ENCODE peak calls at places on chromosomes 13 and 19, in four cellular contexts. F is stimulated activated naive CD8-positive, alpha-beta T cell treated with anti-CD3 and anti-CD28 coated beads, Interleukin-15, Interleukin-2, amounts not matched to agents 100 U/mL and 50 U/mL, for 24 hours; J is upper lobe of right lung; D is psoas muscle. C is an unnamed sample.

GRCh38 chr13:74920945-74921725 is 560.8 kb downstream of the TBC1D4 start:
- DNase-seq in F (no peak), J (no peak), D (no peak), C (peak)

GRCh38 chr19:3176715-3177501 is 1.7 kb upstream of the S1PR4 start:
- DNase-seq in F (peak), J (peak), D (no peak), C (peak)

GRCh38 chr13:25691654-25692053 is 319.9 kb downstream of the ATP8A2 start:
- DNase-seq in F (no peak), J (no peak), D (no peak), C (no peak)

GRCh38 chr13:102355251-102355650 is 46.6 kb downstream of the FGF14 start:
- DNase-seq in F (no peak), J (no peak), D (no peak), C (no peak)

GRCh38 chr19:58345558-58345957 is 7.7 kb downstream of the A1BG start:
- DNase-seq in F (no peak), J (no peak), D (no peak), C (no peak)

GRCh38 chr19:52221831-52222375 is 32.1 kb downstream of the PPP2R1A start:
- DNase-seq in F (no peak), J (no peak), D (no peak), C (no peak)

GRCh38 chr19:5637971-5638370 is 15.1 kb downstream of the SAFB start:
- DNase-seq in F (no peak), J (no peak), D (no peak), C (no peak)

GRCh38 chr19:4172861-4173473 is 9.4 kb downstream of the SIRT6 start:
- DNase-seq in F (peak), J (peak), D (peak), C (peak)

GRCh38 chr13:52925221-52925620 is 76.8 kb upstream of the PCDH8 start:
- DNase-seq in F (no peak), J (no peak), D (peak), C (no peak)

GRCh38 chr19:12937243-12938053 is 961 bp upstream of the CALR start:
- DNase-seq in F (peak), J (peak), D (peak), C (peak)

C was measured in erythroblast.